ENCODE peak calls at places on chromosomes 4 and X, in five cellular contexts. K, J, N, G and X are unnamed samples.

GRCh38 chr4:8188743-8189550 is 10.1 kb upstream of the SH3TC1 start:
- DNase-seq in J (peak), N (peak), K (no peak), G (no peak), X (no peak)

GRCh38 chrX:107726809-107727534 is 48.6 kb downstream of the TSC22D3 start:
- DNase-seq in G (no peak), N (no peak), J (no peak), K (no peak), X (no peak)

GRCh38 chr4:17511041-17511949 is 595 bp downstream of the QDPR start:
- DNase-seq in K (peak), N (peak), J (peak), G (peak), X (peak)

GRCh38 chr4:8177956-8178355 is 19.3 kb upstream of the ABLIM2 start:
- DNase-seq in G (no peak), J (no peak), K (no peak), N (no peak), X (no peak)

GRCh38 chrX:48958635-48959094 is 1.3 kb upstream of the OTUD5 start:
- DNase-seq in K (peak), J (no peak), G (no peak), N (no peak), X (peak)

GRCh38 chr4:56681158-56681848 is at the start of gene HOPX:
- DNase-seq in G (peak), J (peak), N (peak), K (no peak), X (peak)

GRCh38 chr4:35520059-35520458 is 724.3 kb downstream of the ARAP2 start:
- DNase-seq in J (no peak), N (no peak), G (no peak), K (no peak), X (no peak)

GRCh38 chrX:24023972-24024664 is 2.9 kb downstream of the KLHL15 start:
- DNase-seq in J (no peak), G (peak), K (peak), N (peak), X (peak)

GRCh38 chr4:101191302-101192098 is 155.8 kb downstream of the PPP3CA start:
- DNase-seq in J (peak), G (no peak), N (peak), K (peak), X (peak)

GRCh38 chr4:1246111-1246881 is 2.6 kb downstream of the CTBP1 start:
- DNase-seq in G (peak), K (no peak), J (peak), N (peak), X (no peak)

GRCh38 chr4:7384003-7384928 is 50.5 kb downstream of the PSAPL1 start:
- DNase-seq in K (no peak), N (peak), G (no peak), J (peak), X (no peak)

GRCh38 chr4:7970031-7970946 is 30.6 kb upstream of the AFAP1 start:
- DNase-seq in G (peak), J (no peak), N (no peak), K (peak), X (no peak)

GRCh38 chrX:14837155-14837554 is 35.7 kb downstream of the FANCB start:
- DNase-seq in G (peak), K (no peak), N (no peak), J (no peak), X (no peak)

DNA sequence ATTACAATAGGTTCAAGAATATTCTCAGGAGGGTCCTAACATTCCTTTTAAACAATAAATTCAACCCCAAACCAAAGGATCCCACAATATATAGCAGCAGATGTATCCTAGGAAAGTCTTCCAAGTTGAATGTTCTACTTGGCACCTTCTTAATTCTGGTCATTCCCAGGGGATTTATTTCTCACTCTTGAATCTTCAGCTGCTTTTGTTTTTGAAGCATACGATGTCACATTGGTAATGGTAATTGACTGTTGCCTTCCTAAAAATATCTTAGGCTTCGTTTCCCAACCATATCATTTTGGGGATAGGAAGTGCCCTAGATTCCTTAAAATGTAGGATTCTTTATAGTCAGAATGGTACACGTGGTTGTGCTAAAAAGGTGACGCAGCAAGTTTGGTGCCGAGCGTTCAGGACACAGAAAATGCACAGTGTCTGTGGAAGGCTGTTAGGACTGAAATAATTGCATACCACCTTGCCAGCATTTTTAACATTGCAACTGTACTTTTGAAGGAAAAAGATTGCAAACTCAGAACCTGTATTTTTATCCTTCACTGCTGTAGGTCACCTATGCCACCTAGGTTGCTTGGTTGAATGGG is 8.1 kb downstream of the SNX25 start:
- DNase-seq in J (no peak), G (no peak), K (no peak), N (no peak), X (no peak)
- H3K4me3 ChIP-seq in J (no peak), G (no peak), K (no peak), N (no peak), X (no peak)

GRCh38 chrX:7586126-7586525 is 256.8 kb upstream of the VCX start:
- DNase-seq in K (peak), G (peak), N (no peak), J (no peak), X (peak)
- TF ChIP-seq CTCF in K (peak), G (peak), N (no peak), J (no peak), X (peak)

DNA sequence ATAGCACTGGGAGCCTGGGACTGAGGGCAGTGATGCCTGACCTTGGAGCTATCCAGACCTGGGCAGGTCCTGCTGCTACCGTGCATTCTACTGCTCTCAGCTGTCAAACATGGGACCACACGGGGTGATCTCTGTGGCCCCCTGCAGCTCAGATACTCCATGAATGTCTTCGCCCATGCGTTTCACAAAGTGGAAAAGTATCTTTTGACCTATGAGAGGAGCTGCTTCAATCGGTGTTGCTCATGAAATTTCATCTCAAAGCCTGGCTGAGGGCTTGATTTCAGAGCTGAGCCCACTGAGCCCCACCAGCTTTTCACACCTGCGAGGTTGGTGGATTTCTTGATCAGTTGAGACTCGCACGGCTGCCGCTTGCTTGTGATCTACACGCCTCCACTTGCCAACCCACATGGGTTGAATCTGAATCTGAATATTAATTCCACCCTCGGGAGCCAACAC is 35.7 kb downstream of the ING2 start:
- DNase-seq in K (peak), N (no peak), J (no peak), G (no peak), X (no peak)
- H3K4me3 ChIP-seq in K (no peak), N (no peak), J (no peak), G (no peak), X (no peak)

GRCh38 chrX:129462707-129463106 is 60.6 kb downstream of the SMARCA1 start:
- DNase-seq in K (no peak), G (no peak), J (no peak), N (no peak), X (no peak)
- TF ChIP-seq CTCF in K (peak), G (no peak), J (no peak), N (no peak), X (no peak)

GRCh38 chr4:143384381-143384994 is 47.8 kb downstream of the GAB1 start:
- DNase-seq in G (no peak), K (no peak), J (no peak), N (no peak), X (no peak)
- H3K4me3 ChIP-seq in G (no peak), K (no peak), J (no peak), N (no peak), X (no peak)

GRCh38 chrX:3119376-3119775 is 78.1 kb downstream of the ARSF start:
- DNase-seq in N (no peak), G (no peak), K (peak), J (no peak), X (peak)
- TF ChIP-seq CTCF in N (no peak), G (no peak), K (no peak), J (no peak), X (no peak)

GRCh38 chr4:109441858-109442480 is 8.4 kb downstream of the SEC24B start:
- DNase-seq in G (no peak), N (no peak), K (no peak), J (no peak), X (no peak)
- H3K4me3 ChIP-seq in G (no peak), N (no peak), K (no peak), J (no peak), X (no peak)

DNA sequence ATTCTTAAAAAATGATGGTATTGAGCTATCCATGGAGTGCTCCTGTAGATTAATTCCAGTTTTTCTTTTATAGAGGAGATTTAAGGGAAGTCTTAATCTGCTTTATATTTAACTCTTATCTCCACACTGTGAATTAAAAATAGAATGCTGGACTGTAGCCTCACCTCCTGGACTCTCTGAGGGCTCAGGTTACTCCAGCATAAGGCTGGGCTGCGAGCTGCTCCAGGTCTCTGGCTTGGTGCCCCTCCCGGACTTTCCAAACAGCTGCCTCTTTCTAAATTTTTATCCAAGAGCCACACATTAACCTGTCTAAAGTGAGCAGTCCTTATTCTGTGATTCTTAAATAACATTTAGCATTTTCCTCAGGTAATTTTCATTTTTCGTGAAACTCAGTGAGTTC is 218.7 kb upstream of the JADE1 start:
- DNase-seq in N (no peak), K (peak), G (no peak), J (no peak), X (peak)
- TF ChIP-seq CTCF in N (no peak), K (peak), G (no peak), J (no peak), X (peak)

DNA sequence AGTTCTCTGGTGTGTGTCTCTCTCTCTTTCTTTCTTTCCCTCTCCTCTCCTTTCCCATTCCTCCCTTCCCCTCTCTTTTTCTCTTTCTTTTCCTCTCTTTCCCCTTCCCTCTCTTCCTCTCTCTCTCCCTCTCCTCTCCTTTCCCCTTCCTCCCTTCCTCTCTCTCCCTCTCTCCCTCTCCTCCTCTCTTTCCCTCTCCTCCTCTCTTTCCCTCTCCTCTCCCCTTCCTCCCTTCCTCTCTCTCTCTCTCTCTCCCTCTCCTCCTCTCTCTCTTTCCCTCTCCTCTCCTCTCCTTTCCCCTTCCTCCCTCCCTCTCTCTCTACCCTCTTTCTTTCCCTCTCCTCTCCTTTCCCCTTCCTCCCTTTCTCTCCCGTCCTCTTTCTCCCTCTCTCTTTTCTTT is 12.4 kb upstream of the EOLA1 start:
- DNase-seq in J (no peak), K (no peak), G (no peak), N (no peak), X (no peak)
- H3K4me3 ChIP-seq in J (no peak), K (no peak), G (no peak), N (no peak), X (no peak)

DNA sequence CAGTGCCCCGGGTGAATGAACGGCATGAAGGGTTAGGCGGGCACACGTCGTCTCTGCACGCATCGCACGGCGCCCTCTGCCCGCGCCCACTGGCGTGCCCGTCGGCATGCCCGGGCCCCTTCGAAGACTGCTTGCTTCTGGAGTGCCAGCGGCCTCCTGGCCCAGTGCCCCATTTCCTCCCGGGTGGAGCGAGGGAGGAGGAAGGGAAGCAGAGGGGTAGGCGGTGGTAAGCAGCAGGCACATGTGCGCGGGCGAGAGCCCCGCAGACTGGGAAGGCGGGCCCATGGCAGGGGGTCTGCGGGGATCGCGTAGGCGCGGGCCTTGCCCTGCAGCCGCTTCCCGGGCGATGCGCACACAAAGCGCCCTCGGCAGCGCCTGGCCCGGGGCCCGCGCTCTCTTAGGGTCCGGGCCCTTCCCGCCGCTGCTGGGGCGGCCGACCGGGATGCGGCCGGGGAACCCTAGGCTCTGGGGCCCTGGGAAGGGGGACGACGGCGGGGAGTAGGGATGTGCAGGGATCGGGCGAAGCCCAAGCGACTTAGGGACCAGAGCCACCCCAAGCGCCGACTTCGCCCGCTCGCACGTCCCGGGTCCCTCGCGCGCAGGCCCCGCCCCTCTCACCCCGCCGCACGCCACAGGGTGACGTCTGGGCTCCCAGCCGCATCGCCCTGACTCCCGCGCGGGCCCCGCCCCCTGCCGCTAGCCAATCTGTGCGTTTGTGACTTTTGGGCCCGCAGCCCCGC is 866 bp upstream of the EMD start:
- DNase-seq in J (peak), K (no peak), N (peak), G (no peak), X (peak)
- TF ChIP-seq CTCF in J (no peak), K (no peak), N (no peak), G (no peak), X (no peak)